ENCODE peak calls at places on chromosomes 3 and 15, in four cellular contexts. W, N, L and X are unnamed samples.

GRCh38 chr3:42819351-42819965 is 10.2 kb downstream of the ACKR2 start:
- DNase-seq in L (no peak), W (no peak), N (no peak), X (peak)

GRCh38 chr3:64058592-64058991 is 35.3 kb upstream of the PSMD6 start:
- DNase-seq in W (no peak), N (peak), L (no peak), X (no peak)

GRCh38 chr3:151541184-151541583 is 80.3 kb upstream of the IGSF10 start:
- DNase-seq in L (no peak), N (no peak), W (no peak), X (no peak)

GRCh38 chr3:157226173-157226847 is 66.4 kb upstream of the CCNL1 start:
- DNase-seq in N (no peak), L (no peak), W (no peak), X (no peak)

GRCh38 chr15:47839233-47839867 is 122.0 kb downstream of the SEMA6D start:
- DNase-seq in L (no peak), W (no peak), N (no peak), X (no peak)

GRCh38 chr3:136753112-136753939 is 1.1 kb upstream of the STAG1 start:
- DNase-seq in N (no peak), W (no peak), L (no peak), X (peak)

GRCh38 chr3:31610700-31611275 is 78.1 kb downstream of the STT3B start:
- DNase-seq in W (no peak), L (no peak), N (no peak), X (peak)

GRCh38 chr3:165638066-165638465 is 199.2 kb downstream of the BCHE start:
- DNase-seq in L (no peak), W (no peak), N (no peak), X (no peak)

GRCh38 chr15:52785672-52786406 is 4.3 kb downstream of the ONECUT1 start:
- DNase-seq in N (no peak), W (no peak), L (no peak), X (no peak)

GRCh38 chr3:30631237-30631961 is 25.0 kb downstream of the TGFBR2 start:
- DNase-seq in W (no peak), L (no peak), N (no peak), X (no peak)

GRCh38 chr3:157335677-157336076 is 101.0 kb upstream of the PTX3 start:
- DNase-seq in W (no peak), N (no peak), L (peak), X (no peak)

GRCh38 chr3:141009496-141009895 is 41.7 kb upstream of the SPSB4 start:
- DNase-seq in W (no peak), N (no peak), L (no peak), X (no peak)

GRCh38 chr15:92463826-92464225 is 70.1 kb downstream of the ST8SIA2 start:
- DNase-seq in N (no peak), W (no peak), L (no peak), X (no peak)

GRCh38 chr3:15347104-15347736 is 14.8 kb upstream of the SH3BP5 start:
- DNase-seq in N (no peak), W (no peak), L (no peak), X (no peak)

GRCh38 chr3:98005438-98005837 is 29.7 kb downstream of the GABRR3 start:
- DNase-seq in L (no peak), N (no peak), W (no peak), X (no peak)

GRCh38 chr3:43340403-43340802 is 54.1 kb downstream of the SNRK start:
- DNase-seq in N (no peak), L (no peak), W (no peak), X (no peak)

GRCh38 chr3:170751083-170751893 is 118.7 kb downstream of the RPL22L1 start:
- DNase-seq in W (no peak), N (no peak), L (no peak), X (no peak)

GRCh38 chr15:56165234-56165633 is 78.4 kb downstream of the RFX7 start:
- DNase-seq in N (no peak), W (no peak), L (no peak), X (no peak)

GRCh38 chr3:179236676-179237301 is 14.1 kb downstream of the KCNMB3 start:
- DNase-seq in N (no peak), L (no peak), W (no peak), X (no peak)

GRCh38 chr3:15102833-15103232 is 3.9 kb upstream of the RBSN start:
- DNase-seq in W (no peak), N (no peak), L (no peak), X (no peak)

GRCh38 chr3:187274977-187275338 is 16.6 kb downstream of the MASP1 start:
- DNase-seq in N (no peak), W (peak), L (peak), X (no peak)

GRCh38 chr3:31858439-31858838 is 122.6 kb downstream of the OSBPL10 start:
- DNase-seq in L (no peak), N (no peak), W (no peak), X (no peak)

GRCh38 chr15:74302821-74303359 is 64.6 kb downstream of the CYP11A1 start:
- DNase-seq in L (peak), W (no peak), N (no peak), X (peak)

GRCh38 chr3:107367353-107367752 is 9.9 kb upstream of the CCDC54 start:
- DNase-seq in L (no peak), W (no peak), N (no peak), X (no peak)

GRCh38 chr3:66822059-66823009 is 175.8 kb upstream of the KBTBD8 start:
- DNase-seq in N (no peak), W (no peak), L (peak), X (peak)

GRCh38 chr3:105801397-105801796 is 67.4 kb downstream of the CBLB start:
- DNase-seq in W (no peak), N (no peak), L (no peak), X (no peak)

GRCh38 chr3:24929521-24929920 is 434.9 kb upstream of the THRB start:
- DNase-seq in N (no peak), W (no peak), L (no peak), X (no peak)

GRCh38 chr15:47334805-47335204 is 382.5 kb upstream of the SEMA6D start:
- DNase-seq in L (no peak), N (no peak), W (no peak), X (no peak)

GRCh38 chr15:84570164-84570692 is 30.6 kb upstream of the ZSCAN2 start:
- DNase-seq in W (no peak), N (no peak), L (peak), X (no peak)

GRCh38 chr3:148513066-148513671 is 184.5 kb upstream of the AGTR1 start:
- DNase-seq in W (no peak), N (no peak), L (no peak), X (no peak)

GRCh38 chr15:68508485-68509189 is 70.2 kb upstream of the CORO2B start:
- DNase-seq in L (no peak), N (no peak), W (no peak), X (no peak)